ENCODE peak calls at places on chromosome 18, in eight cellular contexts. H is spleen, G is stomach, C is GM12878, F is HCT116, X is transverse colon, A is HepG2, W is suprapubic skin. U is an unnamed sample. For H3K4me1, the result is how much of the 10 kb centered on the place peaks cover.

GRCh38 chr18:2108581-2108980 is 462.7 kb downstream of the METTL4 start:
- DNase-seq in H (no peak), G (no peak), C (no peak), F (no peak), X (no peak), A (no peak), W (no peak), U (no peak)

GRCh38 chr18:57666818-57667497 is 45.3 kb upstream of the NARS1 start:
- DNase-seq in H (no peak), G (no peak), C (no peak), F (no peak), X (no peak), A (no peak), W (no peak), U (no peak)

GRCh38 chr18:11880586-11881304 is 27.4 kb downstream of the MPPE1 start:
- DNase-seq in H (peak), G (no peak), C (no peak), F (no peak), X (no peak), A (no peak), W (no peak), U (no peak)

GRCh38 chr18:12251311-12251710 is 2.9 kb upstream of the CIDEA start:
- DNase-seq in H (peak), G (no peak), C (no peak), F (no peak), X (no peak), A (no peak), W (no peak), U (no peak)

GRCh38 chr18:48023334-48024008 is 93.0 kb upstream of the SMAD2 start:
- DNase-seq in H (no peak), G (peak), C (no peak), F (peak), X (peak), A (peak), W (peak), U (no peak)

GRCh38 chr18:13558132-13558531 is 168.2 kb downstream of the FAM210A start:
- DNase-seq in H (no peak), G (no peak), C (no peak), F (peak), X (no peak), A (peak), W (no peak), U (no peak)

GRCh38 chr18:23036611-23037259 is 98.5 kb upstream of the CABLES1 start:
- DNase-seq in H (no peak), G (no peak), C (no peak), F (no peak), X (no peak), A (no peak), W (no peak), U (no peak)

GRCh38 chr18:63148449-63149199 is 170.9 kb downstream of the BCL2 start:
- DNase-seq in H (no peak), G (no peak), C (no peak), F (no peak), X (no peak), A (no peak), W (no peak), U (no peak)

GRCh38 chr18:11607897-11608296 is 1.5 kb upstream of the SLC35G4 start:
- DNase-seq in H (no peak), G (no peak), C (no peak), F (no peak), X (no peak), A (no peak), W (no peak), U (no peak)

GRCh38 chr18:39742015-39742466 is 2176.4 kb upstream of the CELF4 start:
- DNase-seq in H (no peak), G (no peak), C (no peak), F (no peak), X (no peak), A (no peak), W (no peak), U (no peak)

GRCh38 chr18:52979888-52980287 is 639.9 kb downstream of the DCC start:
- DNase-seq in H (no peak), G (no peak), C (no peak), F (no peak), X (no peak), A (no peak), W (no peak), U (no peak)

GRCh38 chr18:53698907-53699306 is 525.6 kb downstream of the MBD2 start:
- DNase-seq in H (no peak), G (peak), C (no peak), F (no peak), X (peak), A (peak), W (no peak), U (no peak)

GRCh38 chr18:36296591-36297418 is 708 bp upstream of the FHOD3 start:
- DNase-seq in H (no peak), G (no peak), C (no peak), F (peak), X (peak), A (peak), W (no peak), U (peak)

GRCh38 chr18:21330122-21330701 is 88.2 kb downstream of the GREB1L start:
- DNase-seq in H (no peak), G (peak), C (no peak), F (peak), X (no peak), A (peak), W (no peak), U (no peak)

GRCh38 chr18:14974576-14974975 is 226.6 kb downstream of the ANKRD30B start:
- DNase-seq in H (no peak), G (no peak), C (no peak), F (no peak), X (no peak), A (no peak), W (peak), U (peak)

GRCh38 chr18:58180172-58180571 is 136.1 kb downstream of the NEDD4L start:
- DNase-seq in H (peak), G (peak), C (no peak), F (no peak), X (no peak), A (no peak), W (no peak), U (no peak)

GRCh38 chr18:48475635-48476549 is 62.9 kb upstream of the CTIF start:
- DNase-seq in H (no peak), G (peak), C (peak), F (peak), X (peak), A (peak), W (no peak), U (peak)

GRCh38 chr18:13180614-13181375 is 37.8 kb upstream of the LDLRAD4 start:
- DNase-seq in H (no peak), G (no peak), C (no peak), F (no peak), X (no peak), A (no peak), W (no peak), U (peak)

GRCh38 chr18:3481696-3482210 is 31.8 kb downstream of the TGIF1 start:
- DNase-seq in H (no peak), G (no peak), C (no peak), F (peak), X (peak), A (peak), W (no peak), U (peak)

GRCh38 chr18:25099838-25100393 is 252.1 kb downstream of the ZNF521 start:
- DNase-seq in H (no peak), G (no peak), C (no peak), F (no peak), X (no peak), A (no peak), W (no peak), U (no peak)

GRCh38 chr18:25102657-25103056 is 249.3 kb downstream of the ZNF521 start:
- DNase-seq in H (no peak), G (no peak), C (no peak), F (no peak), X (no peak), A (no peak), W (no peak), U (no peak)

GRCh38 chr18:25093131-25093530 is 258.8 kb downstream of the ZNF521 start:
- DNase-seq in H (no peak), G (no peak), C (no peak), F (no peak), X (no peak), A (no peak), W (no peak), U (no peak)

GRCh38 chr18:25097119-25098114 is 254.5 kb downstream of the ZNF521 start:
- DNase-seq in H (no peak), G (no peak), C (no peak), F (no peak), X (no peak), A (no peak), W (no peak), U (no peak)
- H3K4me3 ChIP-seq in H (no peak), G (no peak), C (no peak), F (no peak), X (no peak), A (no peak), W (no peak), U (no peak)

DNA sequence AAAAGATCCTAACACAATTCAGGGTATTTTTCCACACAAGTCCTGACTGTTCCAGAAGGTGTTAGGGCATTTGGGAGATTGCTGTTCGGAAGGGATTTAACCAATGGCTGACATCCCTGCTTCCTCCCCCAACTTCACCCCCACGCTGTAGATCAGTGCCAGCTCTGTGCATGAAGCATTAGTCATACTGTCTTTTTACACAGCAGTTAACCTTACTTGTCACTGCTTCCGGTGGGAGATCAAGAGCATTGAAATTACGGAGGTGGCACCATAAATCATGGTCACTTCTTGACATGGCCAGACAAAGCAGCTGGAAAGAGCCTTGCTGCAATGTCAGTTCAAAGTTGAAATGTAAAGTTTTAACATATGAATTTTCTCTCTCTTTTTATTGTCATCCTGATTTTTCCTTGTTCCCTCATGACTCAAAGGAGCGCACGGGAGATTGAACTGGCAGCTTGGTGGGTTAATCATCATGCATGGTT is 70.2 kb downstream of the HRH4 start:
- DNase-seq in H (no peak), G (no peak), C (no peak), F (peak), X (no peak), A (no peak), W (no peak), U (peak)
- TF ChIP-seq POLR2AphosphoS5 in H (no peak), G (no peak), C (no peak), F (no peak), X (no peak), A (no peak), W (no peak), U (no peak)

GRCh38 chr18:76437011-76437410 is 58.0 kb downstream of the ZNF516 start:
- DNase-seq in H (peak), G (no peak), C (no peak), F (no peak), X (no peak), A (no peak), W (no peak), U (no peak)
- H3K4me1 ChIP-seq in H (under half), G (under half), C (under half), F (under half), X (under half), A (under half), W (under half), U (half or more)

DNA sequence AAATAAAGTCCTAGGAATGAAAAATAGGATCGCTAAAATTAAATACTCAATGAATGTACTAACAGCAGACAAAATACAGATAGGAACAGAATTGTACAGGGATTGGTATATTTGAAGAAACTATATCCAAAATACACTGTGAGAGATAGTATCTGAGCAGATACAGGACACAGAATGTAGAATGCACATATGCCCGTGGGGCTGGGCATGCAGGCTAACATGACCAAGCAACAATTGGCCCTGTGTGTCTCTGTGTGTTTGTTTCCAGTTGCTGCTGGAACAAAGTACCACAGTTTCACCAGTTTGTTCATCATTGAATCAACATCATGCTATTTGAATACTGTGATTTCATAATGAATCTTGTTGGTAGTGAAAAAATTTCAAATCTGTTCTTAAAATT is 127.6 kb downstream of the PMAIP1 start:
- DNase-seq in H (no peak), G (no peak), C (no peak), F (no peak), X (no peak), A (peak), W (no peak), U (no peak)
- H3K4me3 ChIP-seq in H (no peak), G (no peak), C (no peak), F (no peak), X (no peak), A (no peak), W (no peak), U (no peak)

GRCh38 chr18:9743200-9744016 is 35.3 kb downstream of the RAB31 start:
- DNase-seq in H (peak), G (peak), C (no peak), F (peak), X (no peak), A (peak), W (no peak), U (peak)

GRCh38 chr18:9741821-9742541 is 33.9 kb downstream of the RAB31 start:
- DNase-seq in H (peak), G (no peak), C (no peak), F (no peak), X (no peak), A (peak), W (no peak), U (peak)

GRCh38 chr18:9741461-9741820 is 33.3 kb downstream of the RAB31 start:
- DNase-seq in H (peak), G (no peak), C (no peak), F (no peak), X (no peak), A (no peak), W (no peak), U (no peak)

GRCh38 chr18:9740076-9740475 is 32.0 kb downstream of the RAB31 start:
- DNase-seq in H (no peak), G (no peak), C (no peak), F (no peak), X (no peak), A (no peak), W (no peak), U (no peak)

GRCh38 chr18:9742588-9743131 is 34.6 kb downstream of the RAB31 start:
- DNase-seq in H (peak), G (no peak), C (no peak), F (no peak), X (no peak), A (no peak), W (no peak), U (peak)
- TF ChIP-seq POLR2AphosphoS5 in H (no peak), G (no peak), C (no peak), F (peak), X (no peak), A (no peak), W (no peak), U (no peak)